ENCODE peak calls at places on chromosomes 13 and 19, in six cellular contexts. N, L, F, Q, W and Z are unnamed samples.
A peak's percentile ranks its signal among the peaks of the same experiment; 100 is the strongest.

GRCh38 chr19:19643158-19644053 is at the start of gene GMIP:
- DNase-seq in L (peak; percentile 36), Q (peak; percentile 99), N (peak; percentile 93), W (peak; percentile 94), F (no peak), Z (peak; percentile 62)

GRCh38 chr19:6667114-6667627 is 2.8 kb downstream of the TNFSF14 start:
- DNase-seq in W (peak; percentile 57), F (no peak), Q (no peak), N (no peak), L (no peak), Z (no peak)

GRCh38 chr13:77519808-77520207 is 15.7 kb upstream of the SCEL start:
- DNase-seq in W (no peak), Q (no peak), F (no peak), L (no peak), N (no peak), Z (no peak)

GRCh38 chr13:21703846-21704245 is 33.0 kb downstream of the FGF9 start:
- DNase-seq in F (no peak), W (no peak), N (no peak), Q (no peak), L (no peak), Z (no peak)

GRCh38 chr13:111909971-111910671 is 156.8 kb upstream of the SOX1 start:
- DNase-seq in W (no peak), L (no peak), F (no peak), Q (peak; percentile 22), N (no peak), Z (no peak)

GRCh38 chr19:36008336-36008978 is at the start of gene SYNE4:
- DNase-seq in W (no peak), N (no peak), L (peak; percentile 75), Q (peak; percentile 81), F (no peak), Z (peak; percentile 92)

GRCh38 chr13:87769445-87769844 is 98.3 kb downstream of the SLITRK5 start:
- DNase-seq in W (no peak), N (no peak), F (no peak), Q (no peak), L (no peak), Z (no peak)

GRCh38 chr19:5800361-5801270 is 4.3 kb upstream of the NRTN start:
- DNase-seq in F (no peak), Q (no peak), W (no peak), L (no peak), N (no peak), Z (no peak)

GRCh38 chr13:108682714-108683113 is 53.3 kb downstream of the MYO16 start:
- DNase-seq in Q (no peak), N (no peak), L (no peak), W (peak; percentile 19), F (no peak), Z (no peak)

GRCh38 chr13:31200636-31200970 is 828 bp downstream of the B3GLCT start:
- DNase-seq in L (no peak), F (no peak), W (no peak), N (no peak), Q (peak; percentile 59), Z (peak; percentile 47)

GRCh38 chr19:49560358-49560900 is 19.9 kb downstream of the NOSIP start:
- DNase-seq in F (no peak), W (peak; percentile 60), L (no peak), N (no peak), Q (no peak), Z (no peak)

GRCh38 chr19:10929402-10929794 is 787 bp downstream of the TIMM29 start:
- DNase-seq in Q (no peak), F (no peak), W (peak; percentile 20), L (no peak), N (no peak), Z (no peak)

GRCh38 chr19:3652422-3652821 is 25.8 kb upstream of the CACTIN start:
- DNase-seq in W (no peak), N (no peak), L (no peak), F (no peak), Q (no peak), Z (no peak)

GRCh38 chr19:3655402-3656072 is 28.9 kb upstream of the CACTIN start:
- DNase-seq in L (no peak), W (peak; percentile 31), N (peak; percentile 59), F (no peak), Q (no peak), Z (no peak)

GRCh38 chr19:3656073-3656746 is 29.6 kb upstream of the CACTIN start:
- DNase-seq in Q (no peak), N (no peak), F (no peak), L (no peak), W (no peak), Z (no peak)

GRCh38 chr19:3653081-3653795 is 26.6 kb upstream of the CACTIN start:
- DNase-seq in L (no peak), N (no peak), Q (no peak), F (no peak), W (no peak), Z (no peak)

GRCh38 chr19:3653865-3654513 is 27.4 kb upstream of the CACTIN start:
- DNase-seq in Q (peak; percentile 57), L (no peak), N (no peak), F (no peak), W (peak; percentile 32), Z (no peak)
- TF ChIP-seq JUND in Q (no peak), L (no peak), N (no peak), F (no peak), W (no peak), Z (no peak)

GRCh38 chr19:29964171-29964570 is 22.1 kb downstream of the URI1 start:
- DNase-seq in W (no peak), F (no peak), N (no peak), Q (no peak), L (no peak), Z (no peak)
- TF ChIP-seq JUND in W (no peak), F (no peak), N (no peak), Q (no peak), L (no peak), Z (no peak)

GRCh38 chr19:42442833-42443232 is at the start of gene CXCL17:
- DNase-seq in N (no peak), L (no peak), Q (no peak), W (no peak), F (no peak), Z (no peak)
- TF ChIP-seq JUND in N (no peak), L (no peak), Q (no peak), W (no peak), F (no peak), Z (no peak)

GRCh38 chr13:102395939-102396338 is 5.9 kb downstream of the FGF14 start:
- DNase-seq in Q (no peak), W (no peak), L (no peak), F (no peak), N (no peak), Z (no peak)

GRCh38 chr13:102395174-102395573 is 6.7 kb downstream of the FGF14 start:
- DNase-seq in N (peak; percentile 26), Q (no peak), L (no peak), W (no peak), F (no peak), Z (no peak)

GRCh38 chr13:102392810-102393209 is 9.0 kb downstream of the FGF14 start:
- DNase-seq in W (no peak), N (no peak), L (no peak), F (no peak), Q (no peak), Z (no peak)

GRCh38 chr13:102399791-102400618 is 1.8 kb downstream of the FGF14 start:
- DNase-seq in L (no peak), Q (peak; percentile 72), F (no peak), W (no peak), N (peak; percentile 78), Z (no peak)

GRCh38 chr13:102394158-102395053 is 7.4 kb downstream of the FGF14 start:
- DNase-seq in W (peak; percentile 72), L (no peak), F (peak; percentile 47), N (peak; percentile 95), Q (peak; percentile 97), Z (peak; percentile 60)
- TF ChIP-seq JUND in W (no peak), L (no peak), F (no peak), N (no peak), Q (no peak), Z (no peak)

DNA sequence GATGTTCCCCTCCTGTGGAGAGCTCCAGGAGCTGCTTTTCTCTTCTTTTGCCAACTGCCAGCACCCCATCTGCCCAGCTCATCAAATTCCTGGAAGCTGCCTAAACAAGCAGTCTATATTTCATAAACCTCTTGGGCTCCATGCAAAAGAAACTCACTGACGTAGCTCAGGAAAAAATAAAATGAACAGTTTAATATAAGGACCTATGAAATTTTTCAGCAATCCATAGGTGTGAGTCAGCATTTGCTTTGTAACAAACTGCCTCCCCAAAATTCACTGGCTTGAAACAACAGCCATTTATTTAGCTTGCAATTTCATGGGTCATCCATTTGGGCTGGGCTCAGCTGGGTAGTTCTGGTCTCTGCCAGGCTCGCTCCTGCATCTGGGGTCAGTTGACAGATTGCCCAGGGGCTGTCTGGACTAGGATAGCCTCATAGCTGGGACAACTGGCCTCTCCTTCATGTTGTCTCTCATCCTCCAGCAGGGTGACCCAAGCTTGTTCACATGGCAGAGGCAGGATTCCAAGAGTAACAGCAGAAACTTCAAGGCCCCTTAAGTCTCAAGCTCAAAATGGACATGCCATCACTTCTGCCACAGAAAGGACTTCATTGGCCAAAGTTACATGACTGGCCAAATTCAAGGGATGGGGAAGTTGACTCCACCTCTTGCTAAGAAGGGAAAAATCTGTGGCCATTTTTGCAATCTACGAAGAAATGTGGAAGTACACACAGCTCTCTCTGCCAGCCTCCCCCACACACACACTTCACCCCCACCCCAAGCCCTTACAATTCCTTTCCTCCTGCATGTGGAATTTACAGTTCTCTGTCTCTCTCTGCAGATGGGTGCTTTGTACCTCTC is 7.9 kb upstream of the PVR start:
- DNase-seq in N (no peak), Q (no peak), L (no peak), W (no peak), F (no peak), Z (no peak)
- TF ChIP-seq JUND in N (no peak), Q (no peak), L (no peak), W (no peak), F (no peak), Z (no peak)

GRCh38 chr13:49248433-49249002 is 793 bp downstream of the CDADC1 start:
- DNase-seq in F (no peak), L (no peak), N (peak; percentile 8), Q (peak; percentile 46), W (no peak), Z (no peak)
- TF ChIP-seq JUND in F (no peak), L (no peak), N (no peak), Q (no peak), W (no peak), Z (no peak)